ENCODE peak calls at places on chromosomes 6 and 20, in six cellular contexts. X, G, S, C, K and Y are unnamed samples.

GRCh38 chr6:168949876-168950499 is 303.7 kb downstream of the THBS2 start:
- DNase-seq in X (no peak), G (no peak), S (no peak), C (no peak), K (no peak), Y (no peak)

GRCh38 chr20:57223648-57224489 is 42.6 kb downstream of the BMP7 start:
- DNase-seq in X (no peak), G (peak; percentile 10), S (peak; percentile 21), C (no peak), K (no peak), Y (no peak)

GRCh38 chr20:805713-806112 is 27.8 kb upstream of the FAM110A start:
- DNase-seq in X (no peak), G (peak; percentile 5), S (no peak), C (no peak), K (peak; percentile 9), Y (no peak)

GRCh38 chr6:160306284-160306683 is 41.9 kb upstream of the SLC22A3 start:
- DNase-seq in X (no peak), G (no peak), S (peak; percentile 19), C (peak; percentile 58), K (no peak), Y (no peak)

GRCh38 chr20:8190043-8190880 is 58.2 kb downstream of the PLCB1 start:
- DNase-seq in X (no peak), G (no peak), S (no peak), C (no peak), K (no peak), Y (no peak)

GRCh38 chr6:36853325-36853724 is 14.1 kb upstream of the CPNE5 start:
- DNase-seq in X (no peak), G (peak; percentile 81), S (no peak), C (no peak), K (peak; percentile 92), Y (no peak)

GRCh38 chr6:32833599-32834155 is 4.9 kb downstream of the TAP2 start:
- DNase-seq in X (no peak), G (no peak), S (no peak), C (no peak), K (no peak), Y (no peak)

GRCh38 chr6:18207438-18207837 is 52.2 kb downstream of the KDM1B start:
- DNase-seq in X (no peak), G (no peak), S (no peak), C (no peak), K (no peak), Y (no peak)

GRCh38 chr20:53931597-53931996 is 138.8 kb downstream of the BCAS1 start:
- DNase-seq in X (no peak), G (no peak), S (no peak), C (no peak), K (no peak), Y (no peak)

GRCh38 chr20:29873946-29874345 is 1383.5 kb upstream of the DEFB115 start:
- DNase-seq in X (peak; percentile 76), G (peak; percentile 30), S (peak; percentile 29), C (peak; percentile 75), K (peak; percentile 12), Y (peak; percentile 57)

GRCh38 chr20:62111148-62111547 is 11.1 kb upstream of the LSM14B start:
- DNase-seq in X (no peak), G (no peak), S (no peak), C (no peak), K (no peak), Y (no peak)

GRCh38 chr6:36197739-36198221 is 1.2 kb downstream of the BRPF3 start:
- DNase-seq in X (no peak), G (no peak), S (no peak), C (no peak), K (no peak), Y (no peak)

GRCh38 chr6:3797231-3798200 is 46.0 kb upstream of the PXDC1 start:
- DNase-seq in X (no peak), G (peak; percentile 93), S (no peak), C (no peak), K (peak; percentile 85), Y (no peak)

GRCh38 chr20:9300080-9300479 is 214.3 kb upstream of the LAMP5 start:
- DNase-seq in X (no peak), G (no peak), S (no peak), C (no peak), K (no peak), Y (no peak)

GRCh38 chr6:53209681-53210080 is 61.0 kb upstream of the GCM1 start:
- DNase-seq in X (no peak), G (no peak), S (no peak), C (no peak), K (no peak), Y (no peak)

GRCh38 chr20:51720854-51721253 is 47.3 kb downstream of the ATP9A start:
- DNase-seq in X (no peak), G (no peak), S (no peak), C (peak; percentile 63), K (no peak), Y (no peak)

GRCh38 chr20:15111654-15112053 is 774.2 kb upstream of the FLRT3 start:
- DNase-seq in X (no peak), G (no peak), S (no peak), C (no peak), K (no peak), Y (no peak)

GRCh38 chr20:62149532-62150235 is 6.1 kb downstream of the SS18L1 start:
- DNase-seq in X (no peak), G (peak; percentile 39), S (no peak), C (no peak), K (peak; percentile 89), Y (no peak)

GRCh38 chr6:112269165-112269564 is 14.8 kb upstream of the LAMA4 start:
- DNase-seq in X (no peak), G (no peak), S (no peak), C (no peak), K (peak; percentile 8), Y (no peak)
- TF ChIP-seq CTCF in X (no peak), G (peak; percentile 19), S (peak; percentile 5), C (no peak), K (no peak), Y (no peak)

DNA sequence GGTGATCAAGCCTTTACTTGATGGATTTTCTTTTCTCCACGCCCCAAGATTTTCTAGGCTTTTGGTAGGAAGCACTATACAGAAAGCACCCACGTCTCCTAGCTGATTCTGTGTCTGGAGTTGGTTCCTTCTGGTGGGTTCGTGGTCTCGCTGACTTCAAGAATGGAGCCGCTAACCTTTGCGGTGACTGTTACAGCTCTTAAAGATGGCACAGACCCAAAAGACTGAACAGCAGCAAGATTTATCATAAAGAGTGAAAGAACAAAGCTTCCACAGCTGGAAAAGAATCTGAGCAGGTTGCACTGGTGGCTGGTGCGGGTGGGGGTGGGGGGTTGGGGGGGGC is 168.7 kb downstream of the ATXN1 start:
- DNase-seq in X (no peak), G (no peak), S (no peak), C (no peak), K (no peak), Y (no peak)
- H3K4me3 ChIP-seq in X (no peak overlapping the region), G (no peak overlapping the region), S (no peak overlapping the region), C (no peak overlapping the region), K (no peak overlapping the region), Y (no peak overlapping the region)

GRCh38 chr20:25085756-25086495 is 4.0 kb upstream of the VSX1 start:
- DNase-seq in X (peak; percentile 9), G (no peak), S (no peak), C (no peak), K (no peak), Y (no peak)

GRCh38 chr20:25082498-25082873 is 545 bp upstream of the VSX1 start:
- DNase-seq in X (peak; percentile 1), G (no peak), S (no peak), C (no peak), K (no peak), Y (no peak)

GRCh38 chr20:25083141-25083772 is 1.3 kb upstream of the VSX1 start:
- DNase-seq in X (peak; percentile 1), G (no peak), S (no peak), C (no peak), K (no peak), Y (no peak)

GRCh38 chr20:25083773-25084615 is 2.1 kb upstream of the VSX1 start:
- DNase-seq in X (peak; percentile 8), G (no peak), S (peak; percentile 39), C (no peak), K (no peak), Y (no peak)

DNA sequence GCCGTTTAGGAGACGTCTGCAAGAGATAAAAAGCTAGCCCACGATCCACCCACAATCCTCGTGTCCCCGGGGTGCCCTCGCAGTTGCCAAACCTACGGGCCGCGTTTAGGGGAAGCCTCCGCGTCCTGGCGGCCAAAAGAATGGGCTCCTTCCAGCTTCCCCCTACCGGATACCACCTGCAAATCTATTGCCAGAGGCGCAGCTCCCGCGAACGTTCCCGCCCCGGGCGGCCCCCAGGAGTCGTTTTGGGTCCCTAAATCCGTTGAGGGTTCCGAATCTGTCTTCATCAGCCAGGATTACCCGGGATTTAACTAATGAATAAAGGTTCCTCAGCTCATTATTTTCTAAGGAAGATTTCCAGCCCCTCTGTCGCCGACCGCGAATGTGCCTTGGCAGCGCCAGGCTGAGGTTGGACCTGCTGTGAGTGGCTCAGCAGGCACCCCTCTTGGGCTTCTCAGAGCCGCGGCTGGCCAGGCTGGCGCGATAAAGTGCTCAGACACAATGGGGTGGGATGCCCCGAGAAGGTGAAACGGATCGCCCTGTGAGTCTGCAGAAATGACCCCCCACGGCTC is 2.8 kb upstream of the VSX1 start:
- DNase-seq in X (peak; percentile 6), G (no peak), S (no peak), C (no peak), K (no peak), Y (no peak)
- H3K27me3 ChIP-seq in X (peaks cover 40% of the 10 kb centered on the region), G (peaks cover 76% of the 10 kb centered on the region), S (peaks cover 77% of the 10 kb centered on the region), C (peaks cover 71% of the 10 kb centered on the region), K (peaks cover 42% of the 10 kb centered on the region), Y (no peaks in the 10 kb centered on the region)

GRCh38 chr6:7996538-7997225 is 67.5 kb downstream of the BLOC1S5 start:
- DNase-seq in X (no peak), G (peak; percentile 62), S (no peak), C (no peak), K (peak; percentile 59), Y (no peak)
- TF ChIP-seq CTCF in X (no peak), G (no peak), S (no peak), C (no peak), K (no peak), Y (no peak)

DNA sequence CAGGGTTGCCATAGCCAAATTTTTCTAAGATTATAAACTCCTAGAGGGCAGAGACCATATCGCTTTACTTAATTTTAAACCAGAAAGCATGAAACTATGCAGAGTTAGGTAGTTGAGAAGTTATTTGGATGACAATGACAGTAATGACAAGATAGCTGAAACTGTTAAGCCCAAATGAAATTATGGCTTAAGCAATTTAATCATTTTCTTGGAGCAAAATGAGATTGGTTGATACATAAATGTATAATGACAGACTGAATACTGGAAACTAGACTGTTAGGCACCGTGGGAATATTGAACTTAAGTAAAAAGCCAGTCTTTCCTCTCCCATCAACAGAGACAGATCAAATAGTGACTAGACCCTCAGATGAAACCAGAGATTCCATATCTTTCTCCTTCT is 670.3 kb upstream of the NRSN1 start:
- DNase-seq in X (no peak), G (no peak), S (no peak), C (no peak), K (no peak), Y (no peak)
- H3K4me3 ChIP-seq in X (no peak overlapping the region), G (no peak overlapping the region), S (no peak overlapping the region), C (no peak overlapping the region), K (no peak overlapping the region), Y (no peak overlapping the region)